ENCODE peak calls at places on chromosomes 13 and 19, in four cellular contexts. One of them, this sample, is unnamed.
A peak's percentile ranks its signal among the peaks of the same experiment; 100 is the strongest.

GRCh38 chr19:29092712-29093552 is 120.0 kb downstream of the UQCRFS1 start:
- DNase-seq in testis: peak; percentile 19
- DNase-seq in GM12864: no peak
- DNase-seq in heart left ventricle: no peak
- DNase-seq in this sample: no peak

GRCh38 chr13:80362488-80362887 is 21.6 kb upstream of the SPRY2 start:
- DNase-seq in testis: no peak
- DNase-seq in GM12864: no peak
- DNase-seq in heart left ventricle: no peak
- DNase-seq in this sample: no peak

GRCh38 chr13:32504876-32505275 is 33.7 kb downstream of the N4BP2L2 start:
- DNase-seq in GM12864: no peak
- DNase-seq in heart left ventricle: no peak
- DNase-seq in testis: no peak
- DNase-seq in this sample: no peak

GRCh38 chr19:33470040-33470330 is 51.6 kb downstream of the PEPD start:
- DNase-seq in GM12864: no peak
- DNase-seq in heart left ventricle: no peak
- DNase-seq in testis: no peak
- DNase-seq in this sample: no peak

GRCh38 chr13:87376081-87376480 is 295.1 kb upstream of the SLITRK5 start:
- DNase-seq in GM12864: no peak
- DNase-seq in testis: no peak
- DNase-seq in heart left ventricle: no peak
- DNase-seq in this sample: no peak

GRCh38 chr19:4120531-4120930 is 3.4 kb downstream of the MAP2K2 start:
- DNase-seq in GM12864: no peak
- DNase-seq in testis: no peak
- DNase-seq in heart left ventricle: no peak
- DNase-seq in this sample: peak; percentile 60

GRCh38 chr19:33678796-33679195 is 57.0 kb downstream of the CHST8 start:
- DNase-seq in heart left ventricle: no peak
- DNase-seq in GM12864: no peak
- DNase-seq in testis: peak; percentile 34
- DNase-seq in this sample: no peak

GRCh38 chr19:15468675-15469512 is 4.5 kb upstream of the RASAL3 start:
- DNase-seq in testis: no peak
- DNase-seq in GM12864: no peak
- DNase-seq in heart left ventricle: no peak
- DNase-seq in this sample: no peak

GRCh38 chr13:108427355-108427754 is 157.8 kb downstream of the TNFSF13B start:
- DNase-seq in GM12864: no peak
- DNase-seq in testis: no peak
- DNase-seq in heart left ventricle: no peak
- DNase-seq in this sample: no peak

GRCh38 chr13:99751517-99752199 is 219.9 kb downstream of the ZIC5 start:
- DNase-seq in testis: no peak
- DNase-seq in GM12864: no peak
- DNase-seq in heart left ventricle: no peak
- DNase-seq in this sample: no peak

GRCh38 chr19:38023245-38023644 is 116.2 kb downstream of the SIPA1L3 start:
- DNase-seq in GM12864: no peak
- DNase-seq in heart left ventricle: no peak
- DNase-seq in testis: no peak
- DNase-seq in this sample: peak; percentile 64

GRCh38 chr19:11176466-11177193 is 20.7 kb downstream of the KANK2 start:
- DNase-seq in heart left ventricle: no peak
- DNase-seq in testis: no peak
- DNase-seq in GM12864: no peak
- DNase-seq in this sample: no peak

GRCh38 chr13:37747071-37747612 is 122.4 kb downstream of the TRPC4 start:
- DNase-seq in GM12864: no peak
- DNase-seq in heart left ventricle: no peak
- DNase-seq in testis: no peak
- DNase-seq in this sample: peak; percentile 86

GRCh38 chr19:11887618-11888531 is at the start of gene ZNF69:
- DNase-seq in GM12864: no peak
- DNase-seq in heart left ventricle: peak; percentile 89
- DNase-seq in testis: peak; percentile 97
- DNase-seq in this sample: peak; percentile 62

GRCh38 chr13:92354583-92354982 is 872.0 kb upstream of the GPC6 start:
- DNase-seq in heart left ventricle: no peak
- DNase-seq in testis: no peak
- DNase-seq in GM12864: no peak
- DNase-seq in this sample: peak; percentile 20

GRCh38 chr13:105037064-105037463 is 1498.4 kb downstream of the EFNB2 start:
- DNase-seq in heart left ventricle: no peak
- DNase-seq in testis: no peak
- DNase-seq in GM12864: no peak
- DNase-seq in this sample: no peak

GRCh38 chr13:31436478-31436877 is 236.7 kb downstream of the B3GLCT start:
- DNase-seq in testis: no peak
- DNase-seq in heart left ventricle: no peak
- DNase-seq in GM12864: no peak
- DNase-seq in this sample: no peak

GRCh38 chr19:38685666-38686529 is 38.4 kb downstream of the ACTN4 start:
- DNase-seq in heart left ventricle: no peak
- DNase-seq in GM12864: no peak
- DNase-seq in testis: no peak
- DNase-seq in this sample: peak; percentile 85

GRCh38 chr13:26707122-26708006 is 53.2 kb downstream of the GPR12 start:
- DNase-seq in heart left ventricle: peak; percentile 33
- DNase-seq in testis: peak; percentile 73
- DNase-seq in GM12864: no peak
- DNase-seq in this sample: peak; percentile 69

GRCh38 chr19:37987356-37988332 is 80.6 kb downstream of the SIPA1L3 start:
- DNase-seq in GM12864: no peak
- DNase-seq in heart left ventricle: no peak
- DNase-seq in testis: no peak
- DNase-seq in this sample: no peak

GRCh38 chr19:6532244-6532999 is 1.6 kb downstream of the TNFSF9 start:
- DNase-seq in heart left ventricle: no peak
- DNase-seq in GM12864: no peak
- DNase-seq in testis: no peak
- DNase-seq in this sample: no peak

GRCh38 chr19:13692096-13692495 is 72.2 kb upstream of the MRI1 start:
- DNase-seq in testis: no peak
- DNase-seq in GM12864: no peak
- DNase-seq in heart left ventricle: no peak
- DNase-seq in this sample: peak; percentile 16

GRCh38 chr19:5075603-5076002 is 106.7 kb downstream of the KDM4B start:
- DNase-seq in heart left ventricle: no peak
- DNase-seq in testis: no peak
- DNase-seq in GM12864: no peak
- DNase-seq in this sample: no peak

GRCh38 chr19:14138576-14139265 is 2.3 kb upstream of the ASF1B start:
- DNase-seq in heart left ventricle: peak; percentile 67
- DNase-seq in testis: no peak
- DNase-seq in GM12864: no peak
- DNase-seq in this sample: peak; percentile 47

GRCh38 chr19:40165362-40165937 is 25.8 kb upstream of the MAP3K10 start:
- DNase-seq in GM12864: no peak
- DNase-seq in heart left ventricle: peak; percentile 39
- DNase-seq in testis: peak; percentile 71
- DNase-seq in this sample: peak; percentile 49

GRCh38 chr13:35388979-35389378 is 87.5 kb downstream of the MAB21L1 start:
- DNase-seq in heart left ventricle: peak; percentile 22
- DNase-seq in GM12864: no peak
- DNase-seq in testis: no peak
- DNase-seq in this sample: peak; percentile 62

GRCh38 chr13:50691682-50692263 is 151.7 kb downstream of the DLEU7 start:
- DNase-seq in GM12864: no peak
- DNase-seq in heart left ventricle: no peak
- DNase-seq in testis: no peak
- DNase-seq in this sample: no peak

GRCh38 chr19:1825909-1826556 is 14.0 kb upstream of the ATP8B3 start:
- DNase-seq in heart left ventricle: peak; percentile 76
- DNase-seq in GM12864: no peak
- DNase-seq in testis: peak; percentile 89
- DNase-seq in this sample: peak; percentile 71

GRCh38 chr19:48945817-48946216 is 8.9 kb upstream of the BAX start:
- DNase-seq in heart left ventricle: no peak
- DNase-seq in testis: no peak
- DNase-seq in GM12864: no peak
- DNase-seq in this sample: no peak

GRCh38 chr19:406121-406711 is 2.7 kb downstream of the C2CD4C start:
- DNase-seq in GM12864: no peak
- DNase-seq in testis: no peak
- DNase-seq in heart left ventricle: no peak
- DNase-seq in this sample: no peak

GRCh38 chr13:104460553-104460952 is 1394.3 kb upstream of the SLC10A2 start:
- DNase-seq in heart left ventricle: no peak
- DNase-seq in testis: no peak
- DNase-seq in GM12864: no peak
- DNase-seq in this sample: peak; percentile 17

GRCh38 chr19:13100871-13101589 is 1.6 kb downstream of the LYL1 start:
- DNase-seq in heart left ventricle: no peak
- DNase-seq in testis: no peak
- DNase-seq in GM12864: no peak
- DNase-seq in this sample: no peak

GRCh38 chr19:48487944-48488343 is 18.8 kb downstream of the CYTH2 start:
- DNase-seq in testis: no peak
- DNase-seq in GM12864: no peak
- DNase-seq in heart left ventricle: peak; percentile 87
- DNase-seq in this sample: peak; percentile 60

GRCh38 chr19:56538254-56538760 is 441 bp upstream of the ZFP28 start:
- DNase-seq in testis: peak; percentile 93
- DNase-seq in GM12864: no peak
- DNase-seq in heart left ventricle: peak; percentile 96
- DNase-seq in this sample: peak; percentile 90

GRCh38 chr13:60012503-60012902 is 151.2 kb downstream of the DIAPH3 start:
- DNase-seq in GM12864: no peak
- DNase-seq in heart left ventricle: no peak
- DNase-seq in testis: no peak
- DNase-seq in this sample: no peak

GRCh38 chr19:41843371-41843770 is 1.1 kb downstream of the LYPD4 start:
- DNase-seq in testis: no peak
- DNase-seq in GM12864: no peak
- DNase-seq in heart left ventricle: no peak
- DNase-seq in this sample: no peak

GRCh38 chr19:41430907-41431306 is 3.7 kb upstream of the B3GNT8 start:
- DNase-seq in heart left ventricle: no peak
- DNase-seq in testis: no peak
- DNase-seq in GM12864: no peak
- DNase-seq in this sample: no peak

GRCh38 chr19:44723952-44724319 is 24.6 kb upstream of the BCL3 start:
- DNase-seq in testis: peak; percentile 77
- DNase-seq in GM12864: no peak
- DNase-seq in heart left ventricle: peak; percentile 86
- DNase-seq in this sample: peak; percentile 86

GRCh38 chr19:44728178-44728577 is 20.3 kb upstream of the BCL3 start:
- DNase-seq in heart left ventricle: no peak
- DNase-seq in GM12864: no peak
- DNase-seq in testis: no peak
- DNase-seq in this sample: no peak

GRCh38 chr19:44725684-44726083 is 22.8 kb upstream of the BCL3 start:
- DNase-seq in GM12864: no peak
- DNase-seq in heart left ventricle: peak; percentile 45
- DNase-seq in testis: no peak
- DNase-seq in this sample: no peak

GRCh38 chr19:44725251-44725650 is 23.3 kb upstream of the BCL3 start:
- DNase-seq in testis: no peak
- DNase-seq in heart left ventricle: peak; percentile 62
- DNase-seq in GM12864: no peak
- DNase-seq in this sample: no peak

DNA sequence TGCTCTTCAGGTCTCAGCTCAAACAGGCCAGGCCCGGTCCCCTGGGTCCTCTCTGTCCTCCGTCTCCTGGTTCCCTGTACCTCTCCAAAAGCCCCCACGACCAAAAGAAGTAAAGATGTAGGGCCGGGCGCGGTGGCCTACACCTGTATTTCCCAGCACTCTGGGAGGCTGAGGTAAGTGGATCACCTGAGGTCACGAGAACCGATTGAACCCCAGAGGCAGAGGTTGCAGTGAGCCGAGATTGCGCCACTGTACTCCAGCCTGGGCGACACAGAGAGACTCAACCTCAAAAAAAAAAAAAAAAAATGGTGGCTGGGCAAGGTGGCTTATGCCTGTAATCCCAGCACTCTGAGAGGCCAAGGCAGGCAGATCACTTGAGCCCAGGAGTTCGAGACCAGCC is 22.0 kb upstream of the BCL3 start:
- DNase-seq in GM12864: no peak
- DNase-seq in testis: no peak
- DNase-seq in heart left ventricle: no peak
- DNase-seq in this sample: no peak
- TF ChIP-seq CTCF in GM12864: no peak
- TF ChIP-seq CTCF in testis: no peak
- TF ChIP-seq CTCF in heart left ventricle: no peak
- TF ChIP-seq CTCF in this sample: no peak

GRCh38 chr19:10001899-10002298 is 8.4 kb downstream of the COL5A3 start:
- DNase-seq in testis: peak; percentile 46
- DNase-seq in heart left ventricle: peak; percentile 73
- DNase-seq in GM12864: no peak
- DNase-seq in this sample: peak; percentile 20
- TF ChIP-seq CTCF in testis: peak; percentile 49
- TF ChIP-seq CTCF in heart left ventricle: peak; percentile 37
- TF ChIP-seq CTCF in GM12864: peak; percentile 51
- TF ChIP-seq CTCF in this sample: peak; percentile 47

GRCh38 chr13:97743946-97744345 is 209.5 kb upstream of the IPO5 start:
- DNase-seq in heart left ventricle: no peak
- DNase-seq in testis: no peak
- DNase-seq in GM12864: no peak
- DNase-seq in this sample: peak; percentile 63

GRCh38 chr13:97753269-97753668 is 200.2 kb upstream of the IPO5 start:
- DNase-seq in heart left ventricle: no peak
- DNase-seq in GM12864: no peak
- DNase-seq in testis: no peak
- DNase-seq in this sample: no peak

GRCh38 chr13:97753942-97754670 is 199.4 kb upstream of the IPO5 start:
- DNase-seq in heart left ventricle: no peak
- DNase-seq in GM12864: no peak
- DNase-seq in testis: no peak
- DNase-seq in this sample: no peak

GRCh38 chr13:97751477-97751876 is 202.0 kb upstream of the IPO5 start:
- DNase-seq in GM12864: no peak
- DNase-seq in testis: no peak
- DNase-seq in heart left ventricle: no peak
- DNase-seq in this sample: no peak

DNA sequence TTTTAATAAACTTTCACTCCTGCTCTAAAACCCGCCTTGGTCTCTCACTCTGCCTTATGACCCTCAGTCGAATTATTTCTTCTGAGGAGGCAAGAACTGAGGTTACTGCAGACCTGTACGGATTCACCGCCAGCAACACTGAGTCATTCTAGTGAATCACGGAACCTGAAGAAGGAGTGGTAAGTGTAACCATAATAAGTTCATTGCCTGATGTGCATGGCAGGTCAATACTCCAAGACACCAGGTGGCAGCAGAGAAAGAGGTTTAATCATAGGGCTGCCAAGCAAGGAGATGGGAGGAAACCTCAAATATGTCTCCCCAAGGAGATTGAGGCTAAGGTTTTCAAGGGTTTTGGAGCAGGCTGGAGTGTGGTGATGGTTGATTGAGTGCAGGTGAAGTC is 204.3 kb upstream of the IPO5 start:
- DNase-seq in GM12864: no peak
- DNase-seq in heart left ventricle: no peak
- DNase-seq in testis: peak; percentile 25
- DNase-seq in this sample: peak; percentile 39
- TF ChIP-seq CTCF in GM12864: no peak
- TF ChIP-seq CTCF in heart left ventricle: no peak
- TF ChIP-seq CTCF in testis: no peak
- TF ChIP-seq CTCF in this sample: peak; percentile 23

GRCh38 chr13:84831666-84832657 is 949.7 kb upstream of the SLITRK1 start:
- DNase-seq in testis: no peak
- DNase-seq in heart left ventricle: no peak
- DNase-seq in GM12864: no peak
- DNase-seq in this sample: no peak
- TF ChIP-seq CTCF in testis: no peak
- TF ChIP-seq CTCF in heart left ventricle: no peak
- TF ChIP-seq CTCF in GM12864: no peak
- TF ChIP-seq CTCF in this sample: no peak

This sample was measured in fibroblast of pulmonary artery.